ENCODE peak calls at places on chromosomes 12 and 14, in nine cellular contexts. L is iPS-NIHi11; N is bronchial epithelial cell; W is naive B cell; E is nephron progenitor cell; F is mesothelial cell of epicardium; S is myocyte; Y is CD8-positive, alpha-beta memory T cell; J is stimulated activated CD8-positive, alpha-beta memory T cell treated with anti-CD3 and anti-CD28 coated beads, Interleukin-15, amount 100 ng/mL, for 24 hours. Q is an unnamed sample.
A peak's percentile ranks its signal among the peaks of the same experiment; 100 is the strongest.

GRCh38 chr12:108638141-108638823 is 4.6 kb upstream of the SELPLG start:
- DNase-seq in J (no peak), Y (no peak), N (no peak), L (peak; percentile 78), F (no peak), S (no peak), E (peak; percentile 47), W (peak; percentile 52), Q (no peak)

GRCh38 chr12:79451365-79451764 is 239.4 kb downstream of the PAWR start:
- DNase-seq in F (no peak), Y (no peak), J (no peak), L (no peak), E (no peak), N (no peak), W (no peak), S (no peak), Q (no peak)

GRCh38 chr14:60724080-60724618 is at the start of gene SIX4:
- DNase-seq in Y (peak; percentile 3), E (peak; percentile 78), L (peak; percentile 89), J (no peak), S (peak; percentile 91), W (no peak), N (peak; percentile 87), F (peak; percentile 71), Q (peak; percentile 96)

GRCh38 chr12:53596920-53597363 is 29.2 kb downstream of the ATF7 start:
- DNase-seq in E (no peak), W (no peak), S (peak; percentile 79), L (no peak), J (no peak), Y (no peak), F (no peak), N (no peak), Q (no peak)

GRCh38 chr12:102543494-102543893 is 63.1 kb upstream of the IGF1 start:
- DNase-seq in E (no peak), S (no peak), Y (no peak), N (no peak), L (no peak), W (no peak), F (no peak), J (no peak), Q (no peak)

GRCh38 chr14:92645841-92646478 is 102.5 kb downstream of the LGMN start:
- DNase-seq in J (no peak), N (no peak), S (no peak), E (no peak), W (no peak), L (no peak), F (no peak), Y (no peak), Q (no peak)

GRCh38 chr14:74579447-74580274 is 32.4 kb downstream of the LTBP2 start:
- DNase-seq in J (no peak), W (no peak), E (no peak), S (no peak), L (no peak), Y (no peak), F (no peak), N (peak; percentile 95), Q (no peak)

GRCh38 chr14:30855345-30856037 is 18.9 kb upstream of the COCH start:
- DNase-seq in S (no peak), W (no peak), E (no peak), J (no peak), F (no peak), Y (no peak), N (no peak), L (no peak), Q (no peak)

GRCh38 chr14:67644428-67644827 is 24.7 kb downstream of the ARG2 start:
- DNase-seq in W (no peak), L (no peak), F (no peak), Y (no peak), N (no peak), S (peak; percentile 42), E (no peak), J (no peak), Q (no peak)

GRCh38 chr14:59190372-59190771 is 1.9 kb downstream of the DAAM1 start:
- DNase-seq in N (no peak), E (peak; percentile 21), Y (no peak), J (no peak), L (peak; percentile 42), S (peak; percentile 57), F (no peak), W (no peak), Q (peak; percentile 72)

GRCh38 chr14:101961746-101962502 is 2.4 kb upstream of the DYNC1H1 start:
- DNase-seq in J (no peak), E (no peak), F (no peak), N (no peak), L (no peak), Y (no peak), W (no peak), S (no peak), Q (no peak)

GRCh38 chr14:75876526-75876925 is 105.3 kb downstream of the TGFB3 start:
- DNase-seq in Y (no peak), W (no peak), L (no peak), E (no peak), F (no peak), N (no peak), J (no peak), S (no peak), Q (no peak)

Q was measured in NCI-H510A treated with DMSO at 0.1 percent for 48 hours.